ENCODE peak calls at places on chromosomes 3 and 15, in nine cellular contexts. J is pancreas, D is AG04450, C is BJ, O is PC-3, S is CD14-positive monocyte, Q is IMR-90, N is body of pancreas, G is left lung. T is an unnamed sample.

GRCh38 chr15:81877533-81878227 is 168.1 kb downstream of the MEX3B start:
- DNase-seq in S (no peak), N (no peak), G (no peak), Q (no peak), O (no peak), D (no peak), C (no peak), J (no peak), T (no peak)

GRCh38 chr3:182052360-182052759 is 340.6 kb downstream of the SOX2 start:
- DNase-seq in Q (no peak), S (no peak), O (no peak), N (no peak), J (no peak), G (no peak), D (no peak), C (no peak), T (no peak)

GRCh38 chr3:12966847-12967750 is 106.1 kb downstream of the IQSEC1 start:
- DNase-seq in C (no peak), N (no peak), O (no peak), D (no peak), S (no peak), G (no peak), Q (peak), J (no peak), T (no peak)

GRCh38 chr3:120462409-120462959 is 11.7 kb upstream of the FSTL1 start:
- DNase-seq in J (no peak), S (no peak), G (no peak), N (no peak), D (no peak), C (no peak), Q (no peak), O (no peak), T (no peak)

GRCh38 chr3:171187706-171188290 is 161.3 kb upstream of the SLC2A2 start:
- DNase-seq in C (no peak), S (no peak), J (peak), N (peak), G (no peak), Q (peak), D (no peak), O (peak), T (no peak)

GRCh38 chr3:169146112-169146665 is 517.3 kb downstream of the MECOM start:
- DNase-seq in G (peak), N (peak), Q (peak), O (peak), J (peak), D (no peak), S (peak), C (no peak), T (peak)

GRCh38 chr15:23602124-23602523 is 36.6 kb downstream of the MKRN3 start:
- DNase-seq in J (no peak), N (no peak), D (no peak), O (no peak), G (no peak), S (no peak), C (no peak), Q (no peak), T (no peak)

GRCh38 chr3:161576733-161577510 is 80.3 kb downstream of the OTOL1 start:
- DNase-seq in D (no peak), G (no peak), S (no peak), C (no peak), O (peak), J (no peak), Q (no peak), N (no peak), T (no peak)

GRCh38 chr3:40086890-40087884 is 222.3 kb upstream of the EIF1B start:
- DNase-seq in S (no peak), C (no peak), J (peak), D (no peak), Q (no peak), N (peak), G (no peak), O (peak), T (no peak)

GRCh38 chr3:50192689-50193141 is 1.3 kb downstream of the GNAT1 start:
- DNase-seq in O (peak), S (no peak), N (peak), C (no peak), J (peak), G (peak), D (peak), Q (peak), T (peak)

GRCh38 chr3:72942427-72942826 is 54.2 kb upstream of the PPP4R2 start:
- DNase-seq in S (no peak), N (no peak), D (no peak), G (no peak), J (no peak), O (no peak), C (no peak), Q (no peak), T (no peak)

GRCh38 chr3:72938471-72939265 is 50.8 kb downstream of the GXYLT2 start:
- DNase-seq in O (peak), G (no peak), J (peak), D (peak), N (peak), C (peak), Q (peak), S (no peak), T (peak)
- TF ChIP-seq CTCF in O (peak), G (peak), J (peak), D (peak), N (no peak), C (peak), Q (peak), S (peak), T (peak)

DNA sequence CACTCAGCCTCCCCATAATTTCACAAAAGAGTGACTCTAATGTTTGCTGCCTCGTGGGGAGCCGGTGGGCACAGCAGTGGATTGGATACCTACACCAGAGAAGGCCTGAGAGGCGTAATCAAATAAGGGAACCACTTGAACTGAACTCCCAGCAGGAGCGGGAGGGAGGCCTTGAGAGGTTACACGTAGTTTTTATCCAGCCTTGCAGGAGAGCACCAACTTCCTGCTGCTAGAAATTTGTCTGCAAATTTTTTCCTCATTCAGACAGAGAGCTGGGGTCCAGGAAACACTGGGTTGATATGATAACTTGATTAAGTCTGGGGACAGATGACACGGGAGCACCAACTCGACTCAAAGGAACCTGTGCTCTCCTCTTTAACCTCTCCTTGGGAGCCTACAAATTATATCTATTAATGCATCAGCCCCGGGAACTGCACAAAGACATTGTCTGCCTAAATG is 69.8 kb downstream of the HES1 start:
- DNase-seq in N (no peak), J (no peak), G (no peak), Q (no peak), C (no peak), S (no peak), O (peak), D (no peak), T (no peak)
- TF ChIP-seq CTCF in N (no peak), J (no peak), G (no peak), Q (no peak), C (no peak), S (no peak), O (no peak), D (no peak), T (no peak)

DNA sequence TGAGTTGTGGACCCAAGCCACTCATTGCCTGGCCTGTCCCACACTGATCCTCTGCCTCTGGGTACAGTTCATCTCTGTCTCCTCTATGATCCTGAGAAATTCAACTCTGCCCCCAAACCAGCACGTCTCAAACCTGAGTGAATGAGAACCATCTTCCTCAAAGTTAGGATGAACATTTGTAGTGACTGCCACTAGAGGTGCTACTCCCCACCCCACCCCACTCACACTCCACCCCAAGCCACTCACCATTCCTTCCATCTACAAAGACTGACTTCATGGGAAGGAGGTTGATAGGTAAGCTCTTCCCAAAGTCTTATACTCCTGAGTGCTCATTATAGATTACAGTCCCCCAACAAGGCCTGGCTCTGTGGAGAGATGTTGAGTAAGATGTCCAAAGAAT is 43.8 kb downstream of the NEK10 start:
- DNase-seq in Q (no peak), O (no peak), C (no peak), D (no peak), J (no peak), G (no peak), N (no peak), S (no peak), T (no peak)
- TF ChIP-seq CTCF in Q (no peak), O (peak), C (peak), D (peak), J (no peak), G (no peak), N (no peak), S (no peak), T (no peak)

GRCh38 chr15:99409560-99409959 is 156.2 kb upstream of the MEF2A start:
- DNase-seq in C (no peak), J (no peak), S (no peak), D (no peak), Q (no peak), N (no peak), G (peak), O (no peak), T (no peak)

GRCh38 chr15:99410477-99410876 is 155.3 kb upstream of the MEF2A start:
- DNase-seq in J (no peak), G (peak), Q (no peak), S (no peak), O (no peak), D (no peak), N (no peak), C (no peak), T (no peak)

GRCh38 chr15:99407716-99408115 is 156.4 kb downstream of the LRRC28 start:
- DNase-seq in C (no peak), Q (no peak), N (no peak), G (peak), S (no peak), J (no peak), D (no peak), O (no peak), T (no peak)

GRCh38 chr15:99408236-99409096 is 157.2 kb downstream of the LRRC28 start:
- DNase-seq in D (peak), C (peak), Q (peak), N (no peak), S (no peak), J (no peak), O (no peak), G (no peak), T (peak)

GRCh38 chr15:99409097-99409473 is 156.7 kb upstream of the MEF2A start:
- DNase-seq in D (no peak), S (peak), J (peak), N (no peak), O (peak), C (no peak), Q (peak), G (peak), T (no peak)
- TF ChIP-seq CTCF in D (peak), S (peak), J (no peak), N (peak), O (peak), C (peak), Q (peak), G (peak), T (peak)

GRCh38 chr3:118980832-118981231 is 53.8 kb downstream of the IGSF11 start:
- DNase-seq in G (no peak), N (no peak), Q (no peak), O (no peak), C (no peak), S (no peak), D (no peak), J (no peak), T (no peak)

GRCh38 chr3:118977118-118977517 is 57.5 kb downstream of the IGSF11 start:
- DNase-seq in G (no peak), O (no peak), N (no peak), Q (no peak), C (no peak), S (no peak), J (no peak), D (no peak), T (no peak)

GRCh38 chr3:118974356-118975097 is 60.1 kb downstream of the IGSF11 start:
- DNase-seq in C (no peak), Q (no peak), G (no peak), D (no peak), O (no peak), N (no peak), S (no peak), J (no peak), T (no peak)

GRCh38 chr3:118978393-118978758 is 56.3 kb downstream of the IGSF11 start:
- DNase-seq in G (no peak), J (no peak), C (no peak), S (no peak), D (no peak), N (no peak), Q (no peak), O (no peak), T (no peak)

DNA sequence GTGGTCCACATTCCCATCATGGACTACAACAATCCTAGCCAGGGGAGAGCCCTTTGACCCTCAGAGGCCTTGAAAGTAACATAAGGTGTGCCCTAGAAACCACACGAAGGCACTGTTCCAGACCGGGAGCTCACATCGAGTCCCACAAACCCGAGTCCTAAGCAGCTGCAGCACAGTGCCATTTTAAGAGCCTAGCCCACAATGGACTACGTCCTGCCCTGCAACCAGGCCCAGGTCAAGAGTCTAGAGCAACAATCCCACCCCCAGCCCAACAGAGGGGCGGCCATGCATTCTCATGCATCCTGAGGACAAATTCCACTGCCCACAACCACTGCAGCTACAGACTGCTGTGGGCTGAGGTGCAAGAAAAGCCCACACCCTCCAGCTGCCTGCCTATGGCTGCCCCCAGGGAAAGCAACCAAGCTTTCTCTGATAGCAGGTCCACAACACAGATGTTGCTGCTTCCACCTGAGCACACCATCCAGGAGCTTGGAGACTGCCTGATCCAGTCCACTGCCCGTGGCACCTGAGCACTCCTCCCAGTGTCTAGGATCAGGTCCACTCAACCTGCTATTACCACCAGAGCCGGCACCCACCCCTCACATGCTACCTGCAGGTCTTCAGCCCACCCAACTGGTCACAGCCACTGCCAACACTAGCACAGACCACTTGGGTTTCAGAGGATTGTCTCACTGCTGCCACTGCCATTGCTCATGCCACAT is 56.8 kb downstream of the IGSF11 start:
- DNase-seq in O (no peak), D (no peak), S (no peak), G (peak), N (no peak), C (no peak), Q (no peak), J (no peak), T (no peak)
- TF ChIP-seq CTCF in O (no peak), D (no peak), S (no peak), G (no peak), N (no peak), C (no peak), Q (no peak), J (no peak), T (no peak)

GRCh38 chr15:39312984-39313383 is 267.9 kb upstream of the THBS1 start:
- DNase-seq in N (peak), S (peak), G (no peak), J (peak), C (no peak), O (peak), Q (no peak), D (no peak), T (no peak)
- TF ChIP-seq CTCF in N (no peak), S (peak), G (no peak), J (no peak), C (peak), O (peak), Q (no peak), D (peak), T (no peak)

GRCh38 chr15:47404877-47405276 is 312.4 kb upstream of the SEMA6D start:
- DNase-seq in D (no peak), O (no peak), G (no peak), C (no peak), S (no peak), J (no peak), N (no peak), Q (no peak), T (no peak)
- TF ChIP-seq CTCF in D (no peak), O (no peak), G (no peak), C (no peak), S (no peak), J (no peak), N (no peak), Q (no peak), T (no peak)